ENCODE peak calls at places on chromosomes 12 and 14, in four cellular contexts. Z is bronchial epithelial cell, S is GM03348, Q is fibroblast of mammary gland. C is an unnamed sample.

GRCh38 chr12:116066381-116067230 is 210.9 kb downstream of the MED13L start:
- DNase-seq in Q (peak), S (peak), Z (peak), C (peak)

GRCh38 chr12:75909714-75910451 is 121.7 kb downstream of the PHLDA1 start:
- DNase-seq in S (no peak), Q (no peak), Z (no peak), C (no peak)

GRCh38 chr12:727321-727720 is 25.1 kb upstream of the WNK1 start:
- DNase-seq in Q (peak), S (no peak), Z (no peak), C (no peak)

GRCh38 chr12:104699489-104700194 is 242.9 kb downstream of the CHST11 start:
- DNase-seq in Q (peak), S (peak), Z (no peak), C (no peak)

GRCh38 chr12:131885543-131886057 is 8.8 kb upstream of the ULK1 start:
- DNase-seq in Z (no peak), S (no peak), Q (no peak), C (no peak)

GRCh38 chr12:109625131-109625559 is 51.6 kb downstream of the MVK start:
- DNase-seq in Z (peak), S (peak), Q (peak), C (peak)

GRCh38 chr12:43655586-43655985 is 103.0 kb downstream of the PUS7L start:
- DNase-seq in Q (peak), S (no peak), Z (peak), C (no peak)

GRCh38 chr12:124008629-124009028 is 35.6 kb downstream of the ZNF664 start:
- DNase-seq in Q (no peak), Z (no peak), S (no peak), C (no peak)

GRCh38 chr14:52583544-52583943 is 30.9 kb downstream of the GPR137C start:
- DNase-seq in S (no peak), Z (peak), Q (peak), C (no peak)

GRCh38 chr12:94614288-94614721 is 36.1 kb downstream of the TMCC3 start:
- DNase-seq in Q (no peak), Z (no peak), S (no peak), C (no peak)

GRCh38 chr14:54011001-54011400 is 54.4 kb upstream of the BMP4 start:
- DNase-seq in S (no peak), Q (no peak), Z (no peak), C (no peak)

GRCh38 chr14:52802597-52802996 is 11.2 kb upstream of the GNPNAT1 start:
- DNase-seq in S (peak), Q (peak), Z (peak), C (peak)

GRCh38 chr12:116916122-116916521 is 5.4 kb downstream of the FBXW8 start:
- DNase-seq in Q (peak), S (peak), Z (peak), C (peak)

GRCh38 chr14:70721542-70721941 is 79.8 kb downstream of the TTC9 start:
- DNase-seq in Q (peak), S (no peak), Z (no peak), C (no peak)

GRCh38 chr12:89433634-89434033 is 81.3 kb upstream of the DUSP6 start:
- DNase-seq in Q (peak), Z (no peak), S (peak), C (no peak)

GRCh38 chr14:101559624-101560533 is 1.4 kb upstream of the DIO3 start:
- DNase-seq in S (peak), Z (no peak), Q (no peak), C (peak)

GRCh38 chr14:61940669-61941420 is 178.6 kb downstream of the SNAPC1 start:
- DNase-seq in S (no peak), Z (no peak), Q (no peak), C (no peak)

GRCh38 chr14:93304771-93305170 is 28.1 kb downstream of the BTBD7 start:
- DNase-seq in Z (peak), S (peak), Q (peak), C (peak)

GRCh38 chr12:47504775-47505446 is 200.9 kb downstream of the RPAP3 start:
- DNase-seq in Z (peak), S (peak), Q (peak), C (peak)

GRCh38 chr14:104423715-104424405 is 155.7 kb upstream of the C14orf180 start:
- DNase-seq in Z (no peak), Q (no peak), S (peak), C (no peak)

GRCh38 chr12:114321524-114321923 is 84.4 kb downstream of the TBX5 start:
- DNase-seq in Z (no peak), S (no peak), Q (no peak), C (no peak)

GRCh38 chr12:78062781-78063180 is 232.1 kb downstream of the NAV3 start:
- DNase-seq in Z (peak), S (peak), Q (peak), C (peak)

GRCh38 chr12:52519826-52520662 is at the start of gene KRT5:
- DNase-seq in S (no peak), Q (no peak), Z (peak), C (no peak)

GRCh38 chr12:83763425-83763824 is 1076.7 kb downstream of the TMTC2 start:
- DNase-seq in S (no peak), Q (peak), Z (peak), C (no peak)

GRCh38 chr12:122725452-122725851 is 5.2 kb downstream of the HCAR1 start:
- DNase-seq in S (no peak), Q (no peak), Z (no peak), C (no peak)

GRCh38 chr14:79420725-79421124 is 790.6 kb downstream of the DIO2 start:
- DNase-seq in Z (no peak), S (no peak), Q (no peak), C (no peak)

GRCh38 chr14:99513946-99514551 is 32.8 kb downstream of the CCNK start:
- DNase-seq in Q (no peak), S (no peak), Z (no peak), C (no peak)

GRCh38 chr14:85471744-85472143 is 58.2 kb upstream of the FLRT2 start:
- DNase-seq in Q (peak), Z (peak), S (peak), C (peak)

GRCh38 chr14:73741876-73742519 is 27.8 kb upstream of the PNMA1 start:
- DNase-seq in S (no peak), Z (no peak), Q (no peak), C (no peak)

GRCh38 chr14:90400904-90401561 is 4.2 kb downstream of the CALM1 start:
- DNase-seq in Z (peak), S (no peak), Q (no peak), C (no peak)

GRCh38 chr12:43805149-43805856 is 814 bp downstream of the TWF1 start:
- DNase-seq in Z (no peak), Q (peak), S (no peak), C (peak)

GRCh38 chr14:74551903-74552371 is 58.4 kb downstream of the ISCA2 start:
- DNase-seq in S (no peak), Z (no peak), Q (no peak), C (no peak)

GRCh38 chr12:4289334-4289878 is 15.8 kb downstream of the CCND2 start:
- DNase-seq in Z (no peak), Q (no peak), S (no peak), C (no peak)

GRCh38 chr14:23269193-23269592 is 16.7 kb downstream of the HOMEZ start:
- DNase-seq in Z (no peak), S (no peak), Q (no peak), C (no peak)

C was measured in AG08396.